ENCODE peak calls at places on chromosomes 3 and 15, in eight cellular contexts. L is progenitor cell of endocrine pancreas; A is GM23338; J is dorsolateral prefrontal cortex; S is CD4-positive, alpha-beta T cell; M is spleen; N is upper lobe of right lung; P is AG04449. C is an unnamed sample.

GRCh38 chr3:27216955-27217552 is 152.1 kb downstream of the NEK10 start:
- DNase-seq in L (no peak), A (no peak), J (no peak), S (no peak), M (no peak), N (no peak), P (peak), C (no peak)

GRCh38 chr3:13619661-13620230 is 70.8 kb downstream of the FBLN2 start:
- DNase-seq in L (no peak), A (no peak), J (no peak), S (no peak), M (peak), N (no peak), P (no peak), C (no peak)

GRCh38 chr3:173552526-173552925 is 155.0 kb downstream of the NLGN1 start:
- DNase-seq in L (no peak), A (peak), J (no peak), S (no peak), M (no peak), N (no peak), P (no peak), C (no peak)

GRCh38 chr15:37220949-37221670 is 120.8 kb upstream of the MEIS2 start:
- DNase-seq in L (no peak), A (no peak), J (no peak), S (no peak), M (no peak), N (no peak), P (no peak), C (no peak)

GRCh38 chr3:7977245-7978103 is 524.1 kb upstream of the LMCD1 start:
- DNase-seq in L (no peak), A (no peak), J (no peak), S (no peak), M (no peak), N (no peak), P (no peak), C (no peak)

GRCh38 chr3:141484701-141485287 is 2.0 kb upstream of the RASA2 start:
- DNase-seq in L (no peak), A (no peak), J (no peak), S (no peak), M (no peak), N (peak), P (no peak), C (no peak)

GRCh38 chr15:42712584-42712983 is 24.3 kb downstream of the CDAN1 start:
- DNase-seq in L (no peak), A (no peak), J (no peak), S (no peak), M (peak), N (no peak), P (no peak), C (no peak)

GRCh38 chr3:60133269-60133877 is 1083.5 kb upstream of the CFAP20DC start:
- DNase-seq in L (no peak), A (no peak), J (no peak), S (no peak), M (no peak), N (no peak), P (no peak), C (no peak)

GRCh38 chr3:52292247-52293065 is 4.8 kb downstream of the GLYCTK start:
- DNase-seq in L (no peak), A (no peak), J (peak), S (no peak), M (peak), N (no peak), P (no peak), C (no peak)

GRCh38 chr15:32855942-32856341 is 138.1 kb downstream of the GREM1 start:
- DNase-seq in L (no peak), A (peak), J (no peak), S (no peak), M (no peak), N (no peak), P (peak), C (no peak)

GRCh38 chr3:125119752-125120369 is 64.1 kb upstream of the HEG1 start:
- DNase-seq in L (no peak), A (no peak), J (no peak), S (no peak), M (peak), N (no peak), P (no peak), C (no peak)

GRCh38 chr15:76932090-76932966 is 779 bp downstream of the RCN2 start:
- DNase-seq in L (no peak), A (peak), J (no peak), S (no peak), M (no peak), N (no peak), P (no peak), C (no peak)

GRCh38 chr3:146817705-146818104 is 212.6 kb upstream of the PLSCR5 start:
- DNase-seq in L (no peak), A (peak), J (no peak), S (no peak), M (no peak), N (no peak), P (no peak), C (no peak)

GRCh38 chr15:78951841-78952238 is 7.0 kb upstream of the CTSH start:
- DNase-seq in L (no peak), A (no peak), J (no peak), S (no peak), M (no peak), N (no peak), P (no peak), C (no peak)

GRCh38 chr3:59247402-59247841 is 197.6 kb upstream of the CFAP20DC start:
- DNase-seq in L (no peak), A (no peak), J (no peak), S (no peak), M (no peak), N (no peak), P (no peak), C (no peak)

GRCh38 chr3:88114878-88115549 is 34.7 kb upstream of the C3orf38 start:
- DNase-seq in L (no peak), A (no peak), J (no peak), S (no peak), M (no peak), N (no peak), P (no peak), C (no peak)

GRCh38 chr3:124813541-124813940 is 73.6 kb downstream of the ITGB5 start:
- DNase-seq in L (no peak), A (no peak), J (no peak), S (no peak), M (no peak), N (no peak), P (no peak), C (no peak)

GRCh38 chr3:117790256-117790987 is 1080.8 kb downstream of the TUSC7 start:
- DNase-seq in L (no peak), A (peak), J (no peak), S (no peak), M (no peak), N (no peak), P (peak), C (no peak)

GRCh38 chr3:37037352-37037751 is 44.0 kb downstream of the MLH1 start:
- DNase-seq in L (no peak), A (no peak), J (no peak), S (no peak), M (no peak), N (no peak), P (no peak), C (no peak)

GRCh38 chr3:46383946-46384330 is 13.2 kb downstream of the CCR5 start:
- DNase-seq in L (no peak), A (no peak), J (no peak), S (no peak), M (no peak), N (no peak), P (no peak), C (no peak)

GRCh38 chr3:38454179-38454883 is 641 bp downstream of the ACVR2B start:
- DNase-seq in L (peak), A (peak), J (peak), S (peak), M (peak), N (peak), P (no peak), C (peak)

GRCh38 chr3:79672075-79672474 is 95.7 kb downstream of the ROBO1 start:
- DNase-seq in L (no peak), A (no peak), J (no peak), S (no peak), M (no peak), N (no peak), P (no peak), C (no peak)

GRCh38 chr15:92306662-92307061 is 87.0 kb upstream of the ST8SIA2 start:
- DNase-seq in L (no peak), A (peak), J (no peak), S (no peak), M (no peak), N (no peak), P (no peak), C (peak)

GRCh38 chr15:92304239-92304975 is 89.3 kb upstream of the ST8SIA2 start:
- DNase-seq in L (no peak), A (no peak), J (no peak), S (no peak), M (no peak), N (no peak), P (no peak), C (no peak)

GRCh38 chr15:92305342-92305741 is 88.3 kb upstream of the ST8SIA2 start:
- DNase-seq in L (no peak), A (no peak), J (no peak), S (no peak), M (no peak), N (no peak), P (no peak), C (no peak)
- TF ChIP-seq CTCF in L (no peak), A (no peak), J (no peak), S (no peak), M (no peak), N (no peak), P (no peak), C (no peak)

GRCh38 chr3:151210676-151211381 is 7.8 kb upstream of the GPR171 start:
- DNase-seq in L (no peak), A (peak), J (no peak), S (no peak), M (no peak), N (no peak), P (no peak), C (no peak)
- TF ChIP-seq CTCF in L (no peak), A (no peak), J (no peak), S (no peak), M (no peak), N (no peak), P (no peak), C (no peak)

DNA sequence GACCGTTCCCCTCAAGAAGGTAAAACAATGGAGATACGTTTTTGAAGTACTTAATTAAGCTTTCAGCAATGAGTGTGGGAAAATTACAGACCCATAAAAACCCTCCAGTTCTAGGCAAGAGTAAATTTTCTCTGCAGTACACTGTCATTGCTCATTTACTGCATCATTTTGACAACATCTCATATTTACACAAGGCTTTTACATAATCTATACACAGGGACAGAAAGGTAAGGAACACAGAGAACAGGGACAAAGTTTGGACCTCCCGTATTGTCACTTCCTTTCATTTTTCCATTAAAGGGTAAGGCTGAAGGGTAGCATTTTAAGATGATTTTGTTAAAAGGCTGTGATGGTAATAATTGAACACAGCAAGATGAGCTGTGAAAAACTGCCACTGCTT is 7.4 kb upstream of the HGD start:
- DNase-seq in L (no peak), A (no peak), J (no peak), S (no peak), M (no peak), N (no peak), P (no peak), C (no peak)
- TF ChIP-seq CTCF in L (no peak), A (no peak), J (no peak), S (no peak), M (no peak), N (no peak), P (no peak), C (no peak)

DNA sequence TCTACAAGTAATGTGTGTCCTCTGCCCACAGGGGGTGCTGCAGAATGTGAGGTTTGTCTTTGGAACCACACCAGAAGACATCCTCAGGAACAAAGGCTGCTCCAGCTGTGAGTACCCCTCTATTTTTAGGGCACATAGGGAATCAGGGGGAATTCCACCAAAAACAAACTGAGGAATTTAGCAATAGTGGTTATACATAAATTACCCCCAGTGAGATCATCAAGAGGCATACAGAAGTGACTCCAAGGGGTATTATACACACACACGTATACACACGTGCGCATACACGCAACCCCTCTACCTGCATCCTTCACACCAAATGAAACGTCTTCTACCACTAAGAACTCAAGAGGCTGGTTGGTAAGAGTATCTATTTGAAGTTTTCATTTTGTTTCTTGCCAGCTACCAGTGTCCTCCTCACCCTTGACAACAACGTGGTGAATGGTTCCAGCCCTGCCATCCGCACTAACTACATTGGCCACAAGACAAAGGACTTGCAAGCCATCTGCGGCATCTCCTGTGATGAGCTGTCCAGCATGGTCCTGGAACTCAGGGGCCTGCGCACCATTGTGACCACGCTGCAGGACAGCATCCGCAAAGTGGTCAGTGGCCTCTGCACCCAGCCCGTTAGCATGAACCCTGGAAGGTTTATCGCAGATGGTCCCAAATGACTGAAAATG is 2.8 kb downstream of the THBS1 start:
- DNase-seq in L (no peak), A (peak), J (no peak), S (peak), M (no peak), N (no peak), P (peak), C (peak)
- TF ChIP-seq CTCF in L (peak), A (peak), J (no peak), S (no peak), M (no peak), N (peak), P (peak), C (peak)

GRCh38 chr3:157351981-157352380 is 84.7 kb upstream of the PTX3 start:
- DNase-seq in L (no peak), A (no peak), J (no peak), S (no peak), M (no peak), N (no peak), P (no peak), C (no peak)

GRCh38 chr3:157353657-157354056 is 83.0 kb upstream of the PTX3 start:
- DNase-seq in L (no peak), A (no peak), J (no peak), S (no peak), M (no peak), N (no peak), P (no peak), C (no peak)

DNA sequence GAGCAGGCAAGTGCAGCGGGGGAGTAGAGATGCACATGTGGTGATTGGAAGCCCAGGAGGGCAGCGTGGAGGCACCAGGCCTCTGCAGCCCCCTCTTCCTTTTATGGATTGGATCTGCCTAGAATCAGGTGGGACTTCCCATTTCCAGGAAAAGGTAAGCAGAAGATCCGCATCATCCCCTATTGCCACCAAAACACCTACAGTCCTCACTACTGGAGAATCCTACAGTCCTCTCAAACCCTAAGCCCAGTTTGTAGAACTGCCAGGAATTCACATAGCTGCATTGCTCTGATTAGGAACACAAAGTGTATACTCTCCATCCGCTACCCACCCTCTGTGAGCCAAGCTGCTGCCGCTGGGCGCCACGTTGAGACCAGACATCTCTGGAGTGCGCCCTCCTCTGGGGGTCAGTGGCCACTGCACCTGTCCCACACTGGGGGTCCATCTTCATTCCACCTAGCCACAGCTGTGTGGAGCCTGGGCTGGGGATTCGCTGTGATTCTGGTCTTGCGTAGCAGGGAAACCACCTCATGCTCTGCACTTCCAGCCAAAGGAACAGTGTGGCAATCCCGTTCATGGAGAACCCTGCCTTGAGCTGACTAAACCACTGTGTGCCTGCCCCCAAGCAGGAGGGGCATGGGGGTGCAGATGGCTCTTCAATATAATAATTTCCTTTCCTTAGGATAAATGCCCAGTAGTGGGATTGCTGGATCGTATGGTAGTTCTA is 88.9 kb upstream of the PTX3 start:
- DNase-seq in L (no peak), A (peak), J (no peak), S (no peak), M (no peak), N (no peak), P (no peak), C (peak)
- TF ChIP-seq CTCF in L (peak), A (peak), J (no peak), S (no peak), M (no peak), N (no peak), P (peak), C (peak)

DNA sequence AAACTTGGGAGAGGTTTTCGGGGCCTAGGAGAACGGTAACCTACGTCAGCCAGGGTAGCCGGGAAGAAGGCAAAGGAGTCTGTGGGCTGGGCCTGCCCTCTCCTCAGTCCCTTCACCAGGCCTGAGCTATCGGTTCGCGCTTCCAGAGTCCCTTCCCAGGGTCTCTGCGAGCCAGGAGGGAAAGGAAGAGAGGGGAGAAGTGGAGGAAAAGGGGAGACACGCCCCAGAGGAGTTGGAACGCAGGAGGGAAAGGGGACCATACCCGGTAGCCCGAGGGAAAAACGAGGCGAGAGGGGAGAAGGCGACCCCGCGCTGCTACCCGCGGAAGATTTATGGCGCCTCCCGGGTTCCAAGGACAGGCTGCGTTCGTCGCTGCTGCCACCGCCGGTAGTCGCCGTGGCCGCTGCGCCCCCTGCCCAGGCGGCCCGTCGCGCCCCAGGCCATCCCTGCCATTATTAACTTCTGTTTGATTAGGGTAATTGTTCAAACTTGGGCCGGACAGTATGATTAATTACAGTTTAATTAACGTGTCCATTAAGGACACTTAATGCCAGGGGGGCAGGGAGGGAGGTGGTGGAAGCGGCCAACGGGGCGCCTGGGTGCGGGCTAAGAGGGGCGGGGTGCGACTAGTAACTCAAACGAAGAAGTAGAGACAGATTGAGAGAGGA is 3.4 kb upstream of the SKOR1 start:
- DNase-seq in L (no peak), A (peak), J (no peak), S (no peak), M (peak), N (no peak), P (no peak), C (no peak)
- TF ChIP-seq CTCF in L (no peak), A (peak), J (no peak), S (no peak), M (no peak), N (no peak), P (no peak), C (no peak)

DNA sequence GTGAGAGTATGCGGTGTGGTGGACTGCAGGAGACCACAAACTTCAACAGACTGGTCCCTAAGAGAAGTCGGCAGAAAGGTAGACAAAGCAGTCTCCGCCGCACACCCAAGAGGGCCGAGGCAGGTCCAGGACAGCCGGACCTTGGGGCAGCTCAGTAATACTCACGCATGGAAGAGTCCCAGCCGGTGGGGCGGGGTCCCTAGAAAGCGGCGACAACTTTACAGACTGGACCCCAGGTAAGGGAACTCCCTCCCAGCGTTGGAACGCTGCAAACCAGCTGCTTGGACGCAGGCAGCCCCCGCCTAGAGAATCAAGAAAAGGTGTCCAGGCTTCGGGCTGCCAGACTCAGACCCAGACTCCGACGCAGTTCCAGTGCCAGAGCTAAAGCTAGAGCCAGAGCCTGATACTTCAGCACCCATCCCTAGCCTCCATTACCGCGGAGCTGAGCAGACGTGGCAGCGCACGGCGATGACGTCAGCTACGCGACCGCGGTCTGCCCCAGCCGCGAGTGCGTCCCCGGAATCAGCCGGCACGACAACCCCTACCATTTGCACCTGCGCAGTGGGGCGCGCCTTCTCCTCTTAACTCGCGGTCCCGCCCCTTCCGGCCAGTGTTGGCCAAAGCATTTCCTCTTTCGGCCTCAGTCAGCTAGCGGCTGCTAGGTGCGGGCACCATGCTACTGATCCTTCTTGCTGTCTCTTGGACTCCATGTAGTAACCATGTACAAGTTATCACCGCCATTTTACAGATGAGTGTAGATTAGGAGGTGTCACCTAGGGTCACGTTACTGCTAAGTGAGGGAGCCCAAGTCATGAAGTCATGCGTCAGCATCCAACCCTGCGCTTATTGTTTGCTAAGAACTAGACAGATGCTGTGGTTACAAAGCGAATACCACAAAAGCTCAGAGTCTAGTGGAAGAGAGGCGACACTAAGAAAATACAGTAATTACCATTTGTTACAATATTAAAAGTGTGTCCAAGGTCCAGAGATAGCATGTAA is at the start of gene TMEM39A:
- DNase-seq in L (peak), A (peak), J (peak), S (peak), M (peak), N (peak), P (peak), C (peak)
- TF ChIP-seq CTCF in L (peak), A (no peak), J (peak), S (no peak), M (peak), N (peak), P (no peak), C (no peak)

GRCh38 chr15:38709196-38709595 is 144.6 kb upstream of the RASGRP1 start:
- DNase-seq in L (no peak), A (no peak), J (no peak), S (no peak), M (no peak), N (no peak), P (no peak), C (no peak)
- TF ChIP-seq CTCF in L (no peak), A (no peak), J (no peak), S (no peak), M (no peak), N (no peak), P (no peak), C (no peak)